ENCODE peak calls at places on chromosomes 6 and 20, in five cellular contexts. G, U, M, X and Q are unnamed samples. For H3K4me1 and H3K36me3, the result is how much of the 10 kb centered on the place peaks cover.

GRCh38 chr6:57257911-57258541 is 35.9 kb upstream of the RAB23 start:
- DNase-seq in G (no peak), U (no peak), M (no peak), X (no peak), Q (no peak)

GRCh38 chr6:56514395-56514794 is 128.3 kb downstream of the DST start:
- DNase-seq in G (no peak), U (no peak), M (no peak), X (no peak), Q (no peak)

GRCh38 chr20:48760403-48760889 is 67.4 kb downstream of the PREX1 start:
- DNase-seq in G (peak), U (no peak), M (no peak), X (no peak), Q (no peak)

GRCh38 chr20:43066061-43066575 is 123.6 kb downstream of the PTPRT start:
- DNase-seq in G (no peak), U (no peak), M (no peak), X (no peak), Q (no peak)

GRCh38 chr6:10404799-10405524 is 9.9 kb downstream of the TFAP2A start:
- DNase-seq in G (no peak), U (peak), M (no peak), X (no peak), Q (no peak)

GRCh38 chr6:87384449-87384848 is 23.3 kb upstream of the CFAP206 start:
- DNase-seq in G (no peak), U (no peak), M (no peak), X (no peak), Q (no peak)

GRCh38 chr6:141531040-141531439 is 601.7 kb upstream of the GJE1 start:
- DNase-seq in G (no peak), U (no peak), M (no peak), X (no peak), Q (no peak)

GRCh38 chr6:144305985-144306384 is 20.9 kb downstream of the UTRN start:
- DNase-seq in G (peak), U (no peak), M (no peak), X (no peak), Q (no peak)

GRCh38 chr6:108608453-108609275 is 47.9 kb downstream of the FOXO3 start:
- DNase-seq in G (peak), U (no peak), M (no peak), X (no peak), Q (no peak)

GRCh38 chr6:47455533-47456209 is 21.9 kb upstream of the CD2AP start:
- DNase-seq in G (no peak), U (no peak), M (no peak), X (no peak), Q (no peak)

GRCh38 chr6:107817784-107818183 is 6.3 kb downstream of the SCML4 start:
- DNase-seq in G (no peak), U (no peak), M (no peak), X (no peak), Q (no peak)

GRCh38 chr6:38799529-38800184 is 84.5 kb downstream of the DNAH8 start:
- DNase-seq in G (no peak), U (no peak), M (no peak), X (no peak), Q (no peak)

GRCh38 chr20:48623176-48623905 is 204.5 kb downstream of the PREX1 start:
- DNase-seq in G (no peak), U (no peak), M (no peak), X (no peak), Q (no peak)

GRCh38 chr6:152206072-152206818 is 398.8 kb downstream of the ESR1 start:
- DNase-seq in G (no peak), U (no peak), M (no peak), X (peak), Q (no peak)

GRCh38 chr6:57216235-57217101 is 5.6 kb downstream of the RAB23 start:
- DNase-seq in G (no peak), U (no peak), M (no peak), X (no peak), Q (no peak)

GRCh38 chr20:44157061-44157460 is 29.9 kb downstream of the JPH2 start:
- DNase-seq in G (no peak), U (no peak), M (no peak), X (no peak), Q (no peak)

GRCh38 chr20:53021934-53022333 is 49.8 kb downstream of the TSHZ2 start:
- DNase-seq in G (peak), U (no peak), M (no peak), X (no peak), Q (no peak)

GRCh38 chr6:134896881-134897280 is 53.0 kb downstream of the ALDH8A1 start:
- DNase-seq in G (no peak), U (no peak), M (no peak), X (no peak), Q (no peak)

GRCh38 chr6:16851044-16851540 is 89.8 kb upstream of the ATXN1 start:
- DNase-seq in G (no peak), U (no peak), M (no peak), X (no peak), Q (no peak)

GRCh38 chr20:48338717-48339116 is 489.1 kb downstream of the PREX1 start:
- DNase-seq in G (no peak), U (no peak), M (no peak), X (no peak), Q (no peak)

GRCh38 chr6:133190912-133191311 is 50.2 kb upstream of the EYA4 start:
- DNase-seq in G (no peak), U (no peak), M (no peak), X (no peak), Q (no peak)
- H3K4me1 ChIP-seq in G (under half), U (under half), M (under half), X (under half), Q (under half)

GRCh38 chr6:93654548-93654947 is 235.2 kb upstream of the EPHA7 start:
- DNase-seq in G (no peak), U (no peak), M (no peak), X (no peak), Q (no peak)
- H3K36me3 ChIP-seq in G (under half), U (under half), M (under half), X (under half), Q (under half)

GRCh38 chr20:38787870-38788269 is 17.6 kb upstream of the PPP1R16B start:
- DNase-seq in G (no peak), U (no peak), M (no peak), X (no peak), Q (no peak)
- H3K27ac ChIP-seq in G (no peak), U (no peak), M (no peak), X (no peak), Q (no peak)

DNA sequence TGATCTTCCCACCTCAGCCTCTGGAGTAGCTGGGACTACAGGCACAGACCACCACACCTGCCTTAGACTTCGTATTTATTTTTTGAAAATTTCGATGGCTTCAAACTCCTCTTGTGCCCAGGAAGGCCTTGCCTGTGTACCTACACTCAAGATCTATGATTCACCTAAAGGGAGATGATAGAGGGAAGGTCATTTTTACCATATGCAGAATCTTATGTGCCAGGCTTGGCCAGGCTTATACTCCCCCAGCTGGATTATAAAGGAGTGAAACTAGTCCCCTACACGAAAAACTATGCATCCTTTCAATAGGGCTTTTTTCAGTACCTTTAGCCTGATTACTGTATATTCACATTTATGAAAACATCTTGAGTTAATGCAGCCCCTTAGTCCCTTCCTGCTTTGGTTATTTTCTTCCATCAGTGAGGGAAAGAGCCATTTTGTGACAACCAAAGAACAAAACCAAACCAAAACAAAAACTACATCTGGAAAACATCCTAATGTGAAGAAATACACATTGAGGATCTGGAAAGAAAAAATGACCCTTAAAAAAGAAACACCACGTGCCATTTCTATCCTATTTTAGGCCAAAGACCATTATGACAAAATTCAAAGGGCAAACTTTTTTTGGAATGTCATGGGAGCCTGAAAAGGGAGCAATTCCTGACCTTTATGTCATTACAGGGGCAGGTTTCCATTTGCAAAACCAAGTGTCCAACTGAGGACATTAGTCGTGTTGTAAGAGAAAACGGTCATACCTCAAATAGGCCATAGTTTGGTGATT is 34.7 kb downstream of the RIPOR2 start:
- DNase-seq in G (no peak), U (no peak), M (no peak), X (no peak), Q (no peak)
- H3K4me1 ChIP-seq in G (under half), U (under half), M (under half), X (under half), Q (under half)

DNA sequence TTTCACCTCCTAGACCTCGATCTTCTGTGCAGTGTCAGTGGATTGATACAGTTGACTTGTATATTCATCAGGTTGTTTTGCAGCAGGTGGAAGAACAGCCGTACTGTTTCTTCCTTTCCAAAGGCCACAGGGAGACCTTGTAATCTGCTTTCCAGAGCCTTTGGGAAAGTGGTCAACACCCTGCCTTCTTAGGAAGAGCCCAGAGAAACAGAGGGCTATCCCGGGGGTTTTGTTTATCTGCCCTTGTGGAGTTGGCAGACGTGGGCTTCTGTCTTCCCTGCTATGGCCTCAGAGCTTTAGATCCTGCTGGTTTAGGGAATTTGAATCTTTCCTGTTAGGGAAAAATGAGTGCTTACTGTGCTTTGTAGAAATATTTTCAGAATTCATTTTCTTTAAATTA is 19.6 kb downstream of the STX16 start:
- DNase-seq in G (no peak), U (no peak), M (no peak), X (no peak), Q (no peak)
- H3K36me3 ChIP-seq in G (under half), U (half or more), M (under half), X (half or more), Q (under half)